ENCODE peak calls at places on chromosomes 16 and 17, in four cellular contexts. One of them, this sample, is unnamed.

GRCh38 chr16:1839554-1839953 is 12.5 kb downstream of the FAHD1 start:
- DNase-seq in KG1: no peak
- DNase-seq in NCI-H524 treated with DMSO at 0.1 percent for 48 hours: no peak
- DNase-seq in posterior cingulate gyrus: no peak
- DNase-seq in this sample: peak

GRCh38 chr17:27888945-27889344 is 4.2 kb downstream of the LYRM9 start:
- DNase-seq in KG1: no peak
- DNase-seq in NCI-H524 treated with DMSO at 0.1 percent for 48 hours: no peak
- DNase-seq in posterior cingulate gyrus: no peak
- DNase-seq in this sample: no peak

GRCh38 chr17:31320231-31320630 is 1.2 kb downstream of the EVI2A start:
- DNase-seq in KG1: no peak
- DNase-seq in NCI-H524 treated with DMSO at 0.1 percent for 48 hours: no peak
- DNase-seq in posterior cingulate gyrus: no peak
- DNase-seq in this sample: no peak

GRCh38 chr16:2768403-2769089 is 8.5 kb downstream of the ELOB start:
- DNase-seq in KG1: no peak
- DNase-seq in NCI-H524 treated with DMSO at 0.1 percent for 48 hours: no peak
- DNase-seq in posterior cingulate gyrus: no peak
- DNase-seq in this sample: peak

GRCh38 chr17:4966844-4967538 is 626 bp downstream of the SPAG7 start:
- DNase-seq in KG1: peak
- DNase-seq in NCI-H524 treated with DMSO at 0.1 percent for 48 hours: peak
- DNase-seq in posterior cingulate gyrus: peak
- DNase-seq in this sample: peak

GRCh38 chr17:58630883-58631522 is 60.8 kb downstream of the TEX14 start:
- DNase-seq in KG1: no peak
- DNase-seq in NCI-H524 treated with DMSO at 0.1 percent for 48 hours: no peak
- DNase-seq in posterior cingulate gyrus: no peak
- DNase-seq in this sample: no peak

GRCh38 chr17:27954521-27955495 is 61.6 kb upstream of the LYRM9 start:
- DNase-seq in KG1: no peak
- DNase-seq in NCI-H524 treated with DMSO at 0.1 percent for 48 hours: no peak
- DNase-seq in posterior cingulate gyrus: no peak
- DNase-seq in this sample: no peak

GRCh38 chr17:69431835-69432234 is 17.3 kb downstream of the MAP2K6 start:
- DNase-seq in KG1: no peak
- DNase-seq in NCI-H524 treated with DMSO at 0.1 percent for 48 hours: no peak
- DNase-seq in posterior cingulate gyrus: no peak
- DNase-seq in this sample: no peak

GRCh38 chr17:58632324-58633314 is 59.2 kb downstream of the TEX14 start:
- DNase-seq in KG1: no peak
- DNase-seq in NCI-H524 treated with DMSO at 0.1 percent for 48 hours: no peak
- DNase-seq in posterior cingulate gyrus: no peak
- DNase-seq in this sample: no peak

GRCh38 chr16:31350275-31351005 is 4.5 kb upstream of the ITGAX start:
- DNase-seq in KG1: no peak
- DNase-seq in NCI-H524 treated with DMSO at 0.1 percent for 48 hours: no peak
- DNase-seq in posterior cingulate gyrus: no peak
- DNase-seq in this sample: no peak

GRCh38 chr17:73960469-73960868 is 243.0 kb upstream of the RPL38 start:
- DNase-seq in KG1: no peak
- DNase-seq in NCI-H524 treated with DMSO at 0.1 percent for 48 hours: no peak
- DNase-seq in posterior cingulate gyrus: no peak
- DNase-seq in this sample: no peak

GRCh38 chr16:71746442-71747046 is 22.0 kb upstream of the PHLPP2 start:
- DNase-seq in KG1: no peak
- DNase-seq in NCI-H524 treated with DMSO at 0.1 percent for 48 hours: no peak
- DNase-seq in posterior cingulate gyrus: no peak
- DNase-seq in this sample: no peak

GRCh38 chr17:885971-886571 is 93.5 kb downstream of the NXN start:
- DNase-seq in KG1: no peak
- DNase-seq in NCI-H524 treated with DMSO at 0.1 percent for 48 hours: no peak
- DNase-seq in posterior cingulate gyrus: no peak
- DNase-seq in this sample: no peak

GRCh38 chr16:69526831-69527655 is 38.7 kb upstream of the NFAT5 start:
- DNase-seq in KG1: no peak
- DNase-seq in NCI-H524 treated with DMSO at 0.1 percent for 48 hours: no peak
- DNase-seq in posterior cingulate gyrus: no peak
- DNase-seq in this sample: no peak

GRCh38 chr16:72024862-72025382 is 16.4 kb downstream of the DHODH start:
- DNase-seq in KG1: no peak
- DNase-seq in NCI-H524 treated with DMSO at 0.1 percent for 48 hours: no peak
- DNase-seq in posterior cingulate gyrus: no peak
- DNase-seq in this sample: no peak

GRCh38 chr16:66588981-66589713 is 9.9 kb downstream of the CMTM2 start:
- DNase-seq in KG1: peak
- DNase-seq in NCI-H524 treated with DMSO at 0.1 percent for 48 hours: no peak
- DNase-seq in posterior cingulate gyrus: peak
- DNase-seq in this sample: peak

GRCh38 chr16:27326738-27327585 is 13.2 kb downstream of the IL4R start:
- DNase-seq in KG1: peak
- DNase-seq in NCI-H524 treated with DMSO at 0.1 percent for 48 hours: peak
- DNase-seq in posterior cingulate gyrus: no peak
- DNase-seq in this sample: peak

GRCh38 chr16:48335961-48336360 is 49.3 kb downstream of the SIAH1 start:
- DNase-seq in KG1: no peak
- DNase-seq in NCI-H524 treated with DMSO at 0.1 percent for 48 hours: no peak
- DNase-seq in posterior cingulate gyrus: no peak
- DNase-seq in this sample: no peak

GRCh38 chr17:48579738-48580543 is 1.8 kb upstream of the HOXB4 start:
- DNase-seq in KG1: peak
- DNase-seq in NCI-H524 treated with DMSO at 0.1 percent for 48 hours: no peak
- DNase-seq in posterior cingulate gyrus: no peak
- DNase-seq in this sample: no peak

GRCh38 chr17:42795465-42795864 is 3.0 kb downstream of the COA3 start:
- DNase-seq in KG1: no peak
- DNase-seq in NCI-H524 treated with DMSO at 0.1 percent for 48 hours: no peak
- DNase-seq in posterior cingulate gyrus: no peak
- DNase-seq in this sample: no peak

GRCh38 chr17:75049057-75049456 is 2.0 kb downstream of the KCTD2 start:
- DNase-seq in KG1: no peak
- DNase-seq in NCI-H524 treated with DMSO at 0.1 percent for 48 hours: no peak
- DNase-seq in posterior cingulate gyrus: no peak
- DNase-seq in this sample: no peak

GRCh38 chr16:56294599-56294998 is 103.3 kb downstream of the GNAO1 start:
- DNase-seq in KG1: no peak
- DNase-seq in NCI-H524 treated with DMSO at 0.1 percent for 48 hours: no peak
- DNase-seq in posterior cingulate gyrus: no peak
- DNase-seq in this sample: no peak

GRCh38 chr17:79698086-79698690 is 32.6 kb upstream of the ENPP7 start:
- DNase-seq in KG1: no peak
- DNase-seq in NCI-H524 treated with DMSO at 0.1 percent for 48 hours: no peak
- DNase-seq in posterior cingulate gyrus: no peak
- DNase-seq in this sample: no peak

GRCh38 chr17:77325826-77326581 is 185.2 kb downstream of the SEC14L1 start:
- DNase-seq in KG1: no peak
- DNase-seq in NCI-H524 treated with DMSO at 0.1 percent for 48 hours: no peak
- DNase-seq in posterior cingulate gyrus: no peak
- DNase-seq in this sample: no peak

GRCh38 chr17:30950669-30951399 is 20.0 kb upstream of the RNF135 start:
- DNase-seq in KG1: no peak
- DNase-seq in NCI-H524 treated with DMSO at 0.1 percent for 48 hours: no peak
- DNase-seq in posterior cingulate gyrus: peak
- DNase-seq in this sample: no peak

GRCh38 chr16:80655751-80656150 is 115.0 kb downstream of the DYNLRB2 start:
- DNase-seq in KG1: no peak
- DNase-seq in NCI-H524 treated with DMSO at 0.1 percent for 48 hours: no peak
- DNase-seq in posterior cingulate gyrus: no peak
- DNase-seq in this sample: no peak

GRCh38 chr16:56298948-56299602 is 107.8 kb downstream of the GNAO1 start:
- DNase-seq in KG1: no peak
- DNase-seq in NCI-H524 treated with DMSO at 0.1 percent for 48 hours: no peak
- DNase-seq in posterior cingulate gyrus: peak
- DNase-seq in this sample: no peak